ENCODE peak calls at places on chromosomes 16 and 17, in eight cellular contexts. K is T-helper 17 cell; O is stimulated activated CD8-positive, alpha-beta memory T cell treated with anti-CD3 and anti-CD28 coated beads, Interleukin-2, amount 100 ng/mL, for 48 hours; J is lung microvascular endothelial cell; W is Ammon's horn; G is Calu3; T is effector memory CD8-positive, alpha-beta T cell; F is anterior cingulate cortex. Z is an unnamed sample.

GRCh38 chr17:41836550-41837196 is 641 bp upstream of the NT5C3B start:
- DNase-seq in W (no peak), F (no peak), T (no peak), G (no peak), J (no peak), K (no peak), O (no peak), Z (no peak)

GRCh38 chr17:28488154-28488883 is 14.9 kb downstream of the SLC13A2 start:
- DNase-seq in G (peak), W (no peak), O (no peak), J (no peak), F (no peak), T (no peak), K (no peak), Z (no peak)

GRCh38 chr17:48310748-48311213 is 119.2 kb downstream of the SKAP1 start:
- DNase-seq in W (no peak), F (no peak), T (no peak), K (no peak), J (no peak), G (peak), O (no peak), Z (no peak)

GRCh38 chr16:84726079-84726669 is 26.4 kb downstream of the USP10 start:
- DNase-seq in W (peak), K (peak), F (peak), J (peak), O (peak), T (peak), G (peak), Z (peak)

GRCh38 chr17:62882284-62882683 is 74.2 kb upstream of the MARCHF10 start:
- DNase-seq in K (no peak), F (no peak), G (no peak), T (no peak), J (no peak), O (no peak), W (no peak), Z (no peak)

GRCh38 chr17:63537991-63538692 is 12.1 kb upstream of the DCAF7 start:
- DNase-seq in J (no peak), W (no peak), O (no peak), F (no peak), T (no peak), K (no peak), G (no peak), Z (no peak)

GRCh38 chr16:14325921-14326401 is 254.8 kb downstream of the MRTFB start:
- DNase-seq in O (no peak), F (no peak), G (no peak), T (no peak), K (no peak), W (no peak), J (no peak), Z (no peak)

GRCh38 chr17:60989846-60990245 is 312.2 kb downstream of the BCAS3 start:
- DNase-seq in W (no peak), O (no peak), G (no peak), J (no peak), F (no peak), K (no peak), T (no peak), Z (no peak)

GRCh38 chr17:50560185-50560824 is at the start of gene CACNA1G:
- DNase-seq in F (peak), W (peak), T (peak), G (peak), O (peak), K (peak), J (peak), Z (peak)

GRCh38 chr16:16092925-16093624 is 130.2 kb downstream of the ABCC6 start:
- DNase-seq in K (no peak), W (no peak), O (no peak), J (no peak), F (no peak), T (no peak), G (no peak), Z (no peak)

GRCh38 chr16:27273330-27273669 is 4.7 kb upstream of the NSMCE1 start:
- DNase-seq in O (no peak), J (no peak), W (no peak), G (no peak), K (no peak), F (no peak), T (no peak), Z (no peak)

GRCh38 chr16:82990155-82990554 is 363.4 kb downstream of the CDH13 start:
- DNase-seq in J (no peak), O (no peak), T (no peak), K (no peak), W (no peak), G (no peak), F (no peak), Z (no peak)

GRCh38 chr16:11793840-11794239 is 3.2 kb downstream of the ZC3H7A start:
- DNase-seq in G (no peak), J (peak), T (no peak), K (no peak), O (no peak), W (no peak), F (no peak), Z (no peak)

GRCh38 chr17:17146791-17147406 is 59.2 kb downstream of the PLD6 start:
- DNase-seq in K (no peak), O (no peak), J (peak), G (peak), W (no peak), F (no peak), T (peak), Z (no peak)

GRCh38 chr17:69227536-69227935 is 1.1 kb downstream of the ABCA10 start:
- DNase-seq in F (no peak), T (no peak), O (no peak), J (no peak), K (no peak), G (no peak), W (no peak), Z (no peak)

GRCh38 chr16:79954920-79955705 is 354.6 kb upstream of the MAF start:
- DNase-seq in G (no peak), F (no peak), O (no peak), T (no peak), J (no peak), K (no peak), W (no peak), Z (no peak)

GRCh38 chr16:85697441-85697840 is 8.7 kb upstream of the GINS2 start:
- DNase-seq in J (no peak), W (no peak), G (no peak), K (no peak), O (no peak), F (no peak), T (no peak), Z (no peak)

GRCh38 chr17:57861000-57861736 is 11.3 kb upstream of the MRPS23 start:
- DNase-seq in F (no peak), W (peak), O (no peak), G (peak), K (no peak), T (peak), J (no peak), Z (no peak)

GRCh38 chr16:51035110-51035498 is 116.0 kb downstream of the SALL1 start:
- DNase-seq in O (no peak), T (no peak), F (no peak), W (no peak), K (no peak), G (no peak), J (no peak), Z (no peak)

GRCh38 chr17:64741038-64741641 is 79.0 kb upstream of the SMURF2 start:
- DNase-seq in J (peak), K (no peak), W (peak), F (no peak), O (no peak), G (no peak), T (no peak), Z (no peak)

GRCh38 chr16:86882586-86883280 is 304.4 kb downstream of the FOXL1 start:
- DNase-seq in J (peak), G (no peak), F (peak), T (no peak), W (peak), O (no peak), K (no peak), Z (no peak)

GRCh38 chr17:77779711-77780539 is 178.6 kb upstream of the TNRC6C start:
- DNase-seq in O (no peak), J (no peak), F (peak), K (no peak), T (no peak), G (no peak), W (peak), Z (no peak)

GRCh38 chr17:78947235-78948153 is 22.3 kb upstream of the TIMP2 start:
- DNase-seq in O (no peak), K (no peak), J (no peak), W (no peak), F (no peak), T (no peak), G (no peak), Z (no peak)

GRCh38 chr17:45016823-45017222 is 34.6 kb downstream of the DCAKD start:
- DNase-seq in W (no peak), O (no peak), J (no peak), T (no peak), K (no peak), F (no peak), G (peak), Z (no peak)

GRCh38 chr16:72905581-72905980 is 142.3 kb downstream of the ZFHX3 start:
- DNase-seq in T (no peak), O (no peak), F (no peak), G (no peak), J (no peak), W (no peak), K (no peak), Z (no peak)

GRCh38 chr16:13909872-13910303 is 10.1 kb upstream of the ERCC4 start:
- DNase-seq in K (no peak), O (no peak), G (peak), J (no peak), T (no peak), W (peak), F (no peak), Z (no peak)

GRCh38 chr17:82864721-82865240 is 25.0 kb upstream of the ZNF750 start:
- DNase-seq in O (no peak), W (no peak), T (peak), F (no peak), G (no peak), K (no peak), J (no peak), Z (no peak)

GRCh38 chr16:17358846-17359245 is 111.9 kb downstream of the XYLT1 start:
- DNase-seq in G (no peak), K (no peak), F (no peak), O (no peak), W (no peak), T (no peak), J (peak), Z (no peak)